ENCODE peak calls at places on chromosomes 3 and 15, in six cellular contexts. W is hepatocyte, Y is Peyer's patch, B is ovary, N is lower lobe of right lung, U is uterus. Z is an unnamed sample.

GRCh38 chr15:36571301-36571700 is 8.1 kb upstream of the CDIN1 start:
- DNase-seq in N (no peak), U (no peak), W (no peak), Y (no peak), B (no peak), Z (no peak)

GRCh38 chr3:127019449-127019848 is 36.5 kb downstream of the PLXNA1 start:
- DNase-seq in Y (no peak), W (no peak), N (no peak), B (no peak), U (no peak), Z (no peak)

GRCh38 chr3:61724801-61725200 is 163.4 kb downstream of the PTPRG start:
- DNase-seq in W (no peak), B (no peak), U (no peak), Y (no peak), N (no peak), Z (no peak)

GRCh38 chr3:186255703-186256331 is 106.2 kb downstream of the DGKG start:
- DNase-seq in Y (no peak), W (no peak), B (no peak), U (no peak), N (peak; percentile 54), Z (no peak)

GRCh38 chr15:78177447-78177873 is 28.3 kb downstream of the IDH3A start:
- DNase-seq in B (no peak), U (no peak), W (peak; percentile 44), Y (peak; percentile 66), N (no peak), Z (no peak)

GRCh38 chr15:45884289-45884688 is 249.5 kb downstream of the SQOR start:
- DNase-seq in B (no peak), Y (no peak), W (no peak), N (no peak), U (no peak), Z (no peak)

GRCh38 chr3:154098396-154098795 is 22.8 kb upstream of the ARHGEF26 start:
- DNase-seq in B (no peak), N (no peak), W (no peak), U (no peak), Y (no peak), Z (no peak)

GRCh38 chr3:183485585-183485984 is 57.2 kb upstream of the MCF2L2 start:
- DNase-seq in N (no peak), U (no peak), B (no peak), W (no peak), Y (no peak), Z (peak; percentile 57)

GRCh38 chr3:177345049-177345972 is 148.0 kb upstream of the TBL1XR1 start:
- DNase-seq in B (peak; percentile 88), Y (peak; percentile 79), N (peak; percentile 83), W (peak; percentile 94), U (peak; percentile 86), Z (peak; percentile 95)

GRCh38 chr3:126749547-126749875 is 45.5 kb downstream of the CHCHD6 start:
- DNase-seq in U (no peak), N (no peak), Y (no peak), W (no peak), B (no peak), Z (no peak)

GRCh38 chr3:185069583-185070030 is 83.3 kb downstream of the C3orf70 start:
- DNase-seq in Y (peak; percentile 58), N (no peak), W (peak; percentile 29), U (no peak), B (no peak), Z (no peak)

GRCh38 chr3:27699067-27699466 is 23.1 kb downstream of the EOMES start:
- DNase-seq in Y (no peak), N (no peak), B (no peak), W (no peak), U (no peak), Z (no peak)

GRCh38 chr3:42500091-42500490 is 2.4 kb upstream of the VIPR1 start:
- DNase-seq in W (no peak), N (no peak), U (peak; percentile 2), B (no peak), Y (no peak), Z (no peak)

GRCh38 chr3:17039579-17039978 is 154.8 kb downstream of the PLCL2 start:
- DNase-seq in B (no peak), W (peak; percentile 30), U (no peak), N (no peak), Y (no peak), Z (no peak)

GRCh38 chr3:89025185-89025584 is 82.2 kb upstream of the EPHA3 start:
- DNase-seq in W (no peak), N (no peak), Y (no peak), B (no peak), U (no peak), Z (no peak)

GRCh38 chr3:30511524-30512278 is 94.7 kb upstream of the TGFBR2 start:
- DNase-seq in U (peak; percentile 48), Y (no peak), W (peak; percentile 58), N (peak; percentile 52), B (peak; percentile 57), Z (no peak)

GRCh38 chr3:194369522-194370279 is at the start of gene LRRC15:
- DNase-seq in B (no peak), U (no peak), Y (no peak), W (peak; percentile 63), N (no peak), Z (no peak)

GRCh38 chr3:87333393-87333892 is 57.1 kb upstream of the POU1F1 start:
- DNase-seq in Y (no peak), W (peak; percentile 27), U (no peak), N (no peak), B (no peak), Z (no peak)

GRCh38 chr3:31102196-31102879 is 207.9 kb upstream of the GADL1 start:
- DNase-seq in Y (no peak), U (no peak), N (no peak), B (no peak), W (no peak), Z (peak; percentile 5)

GRCh38 chr15:70770863-70771262 is 7.5 kb upstream of the UACA start:
- DNase-seq in U (no peak), Y (no peak), B (no peak), N (no peak), W (no peak), Z (peak; percentile 31)

GRCh38 chr15:89359471-89360293 is 25.1 kb upstream of the POLG start:
- DNase-seq in Y (no peak), N (no peak), U (no peak), B (no peak), W (no peak), Z (no peak)

GRCh38 chr15:72338617-72339321 is 18.8 kb upstream of the CELF6 start:
- DNase-seq in N (no peak), B (peak; percentile 26), U (peak; percentile 34), Y (no peak), W (peak; percentile 26), Z (no peak)

GRCh38 chr3:63967675-63968611 is 55.4 kb downstream of the PSMD6 start:
- DNase-seq in W (peak; percentile 75), Y (peak; percentile 75), B (peak; percentile 30), N (no peak), U (peak; percentile 36), Z (no peak)

GRCh38 chr3:100833483-100833882 is 124.2 kb downstream of the TFG start:
- DNase-seq in U (no peak), Y (no peak), N (no peak), B (no peak), W (no peak), Z (no peak)

GRCh38 chr3:155585384-155585783 is 159.5 kb downstream of the PLCH1 start:
- DNase-seq in U (no peak), Y (no peak), N (no peak), B (no peak), W (no peak), Z (no peak)

GRCh38 chr3:128620268-128620691 is 30.3 kb downstream of the RPN1 start:
- DNase-seq in Y (no peak), U (no peak), B (no peak), W (no peak), N (no peak), Z (no peak)

GRCh38 chr3:128617557-128618397 is 32.8 kb downstream of the RPN1 start:
- DNase-seq in B (peak; percentile 97), U (peak; percentile 97), Y (peak; percentile 99), N (peak; percentile 99), W (peak; percentile 100), Z (peak; percentile 99)

GRCh38 chr3:128621234-128621633 is 29.4 kb downstream of the RPN1 start:
- DNase-seq in W (no peak), B (no peak), Y (no peak), U (no peak), N (peak; percentile 63), Z (no peak)

GRCh38 chr3:128618398-128618726 is 32.3 kb downstream of the RPN1 start:
- DNase-seq in Y (no peak), B (no peak), N (no peak), W (no peak), U (no peak), Z (no peak)

GRCh38 chr3:128619146-128619890 is 31.3 kb downstream of the RPN1 start:
- DNase-seq in U (no peak), W (no peak), Y (no peak), N (no peak), B (no peak), Z (no peak)
- H3K36me3 ChIP-seq in U (no peaks in the 10 kb centered on the region), W (no peaks in the 10 kb centered on the region), Y (no peaks in the 10 kb centered on the region), N (peaks cover 54% of the 10 kb centered on the region), B (no peaks in the 10 kb centered on the region), Z (peaks cover 49% of the 10 kb centered on the region)

DNA sequence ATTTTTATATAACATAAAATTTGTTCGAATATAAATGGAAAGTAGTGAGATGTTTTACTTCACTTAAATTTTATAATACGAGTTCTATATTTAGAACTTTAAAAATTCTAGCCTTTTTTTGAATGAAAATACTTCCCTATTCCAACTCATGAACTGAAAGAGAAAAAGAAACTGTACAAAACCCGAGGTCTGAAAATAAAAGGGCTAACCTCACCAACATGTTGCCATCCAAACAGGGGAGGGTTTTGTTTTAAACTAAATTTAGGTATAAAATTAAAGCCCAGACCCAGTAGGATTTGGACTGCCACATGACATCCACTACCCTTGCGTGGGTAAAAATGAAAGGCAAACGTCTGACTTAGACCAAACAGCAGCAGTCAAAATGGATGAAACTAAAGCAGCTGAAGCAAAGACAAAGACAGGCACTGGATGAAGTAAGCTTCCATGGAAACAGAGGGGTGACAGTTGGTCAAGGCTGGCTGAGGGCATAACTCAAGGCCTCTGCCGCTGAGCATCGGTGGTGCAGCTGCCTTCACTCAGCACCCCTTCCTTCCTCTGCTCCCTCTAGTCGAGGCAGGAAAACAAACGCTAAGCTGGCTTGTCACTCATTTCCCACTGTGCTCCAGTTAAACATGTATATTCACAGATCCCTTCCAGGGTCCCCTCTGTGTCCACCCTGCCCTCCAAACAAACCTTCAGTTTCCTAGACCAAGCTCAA is 58.1 kb downstream of the TM4SF4 start:
- DNase-seq in N (no peak), U (no peak), Y (no peak), W (no peak), B (no peak), Z (no peak)
- TF ChIP-seq CTCF in N (no peak), U (no peak), Y (no peak), W (no peak), B (no peak), Z (no peak)

DNA sequence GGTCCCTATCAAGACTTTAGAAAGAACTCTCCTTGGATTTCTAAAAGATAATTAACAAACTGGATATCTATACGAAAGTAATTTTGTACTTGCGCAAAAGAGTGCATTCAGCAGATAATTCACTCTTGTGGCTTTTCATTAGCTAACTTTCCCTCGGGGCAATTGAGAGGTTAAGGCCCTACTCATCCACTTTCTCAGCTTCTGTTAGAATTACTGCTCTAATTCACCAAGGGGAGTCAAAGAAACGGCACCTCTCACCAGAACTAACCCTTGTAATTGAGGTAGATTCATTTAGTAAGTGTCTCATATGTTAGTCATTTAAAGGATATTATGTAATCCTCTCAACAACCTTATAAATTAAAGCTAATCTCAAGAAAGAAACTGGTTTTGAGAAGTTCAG is 22.5 kb upstream of the MB21D2 start:
- DNase-seq in B (no peak), U (no peak), Y (no peak), W (no peak), N (no peak), Z (no peak)
- H3K4me3 ChIP-seq in B (no peak overlapping the region), U (no peak overlapping the region), Y (no peak overlapping the region), W (no peak overlapping the region), N (no peak overlapping the region), Z (no peak overlapping the region)

GRCh38 chr15:64686130-64686735 is 89.2 kb downstream of the RBPMS2 start:
- DNase-seq in N (no peak), U (peak; percentile 53), Y (no peak), B (peak; percentile 46), W (peak; percentile 71), Z (no peak)
- H3K36me3 ChIP-seq in N (peaks cover 96% of the 10 kb centered on the region), U (no peaks in the 10 kb centered on the region), Y (no peaks in the 10 kb centered on the region), B (no peaks in the 10 kb centered on the region), W (peaks cover 3% of the 10 kb centered on the region), Z (peaks cover 81% of the 10 kb centered on the region)